ENCODE peak calls at places on chromosomes 1 and 21, in four cellular contexts. One of them, this sample, is unnamed.

GRCh38 chr1:197466813-197467212 is 198.8 kb downstream of the CRB1 start:
- DNase-seq in esophagus muscularis mucosa: no peak
- DNase-seq in A549: no peak
- DNase-seq in suprapubic skin: no peak
- DNase-seq in this sample: no peak

GRCh38 chr1:56715161-56715560 is 70.0 kb downstream of the PRKAA2 start:
- DNase-seq in esophagus muscularis mucosa: no peak
- DNase-seq in A549: no peak
- DNase-seq in suprapubic skin: no peak
- DNase-seq in this sample: no peak

GRCh38 chr1:78003882-78004718 is 639 bp upstream of the DNAJB4 start:
- DNase-seq in esophagus muscularis mucosa: no peak
- DNase-seq in A549: peak
- DNase-seq in suprapubic skin: no peak
- DNase-seq in this sample: peak

GRCh38 chr1:65687435-65688214 is 105.1 kb upstream of the PDE4B start:
- DNase-seq in esophagus muscularis mucosa: peak
- DNase-seq in A549: peak
- DNase-seq in suprapubic skin: peak
- DNase-seq in this sample: peak

GRCh38 chr21:45306832-45307571 is 19.3 kb upstream of the POFUT2 start:
- DNase-seq in esophagus muscularis mucosa: no peak
- DNase-seq in A549: no peak
- DNase-seq in suprapubic skin: peak
- DNase-seq in this sample: peak

GRCh38 chr1:34757386-34757785 is 2.2 kb upstream of the GJB4 start:
- DNase-seq in esophagus muscularis mucosa: no peak
- DNase-seq in A549: no peak
- DNase-seq in suprapubic skin: no peak
- DNase-seq in this sample: no peak

GRCh38 chr1:194268839-194269238 is 1082.4 kb upstream of the B3GALT2 start:
- DNase-seq in esophagus muscularis mucosa: no peak
- DNase-seq in A549: no peak
- DNase-seq in suprapubic skin: no peak
- DNase-seq in this sample: no peak

GRCh38 chr1:182217071-182217470 is 155.6 kb upstream of the ZNF648 start:
- DNase-seq in esophagus muscularis mucosa: no peak
- DNase-seq in A549: no peak
- DNase-seq in suprapubic skin: no peak
- DNase-seq in this sample: no peak

GRCh38 chr1:172885976-172886375 is 164.8 kb downstream of the TNFSF18 start:
- DNase-seq in esophagus muscularis mucosa: no peak
- DNase-seq in A549: no peak
- DNase-seq in suprapubic skin: no peak
- DNase-seq in this sample: no peak

GRCh38 chr1:87131809-87132663 is 196.6 kb upstream of the LMO4 start:
- DNase-seq in esophagus muscularis mucosa: no peak
- DNase-seq in A549: peak
- DNase-seq in suprapubic skin: peak
- DNase-seq in this sample: peak

GRCh38 chr1:9289090-9289534 is 3.6 kb upstream of the SPSB1 start:
- DNase-seq in esophagus muscularis mucosa: no peak
- DNase-seq in A549: no peak
- DNase-seq in suprapubic skin: no peak
- DNase-seq in this sample: peak

GRCh38 chr1:48870596-48870995 is 93.9 kb upstream of the BEND5 start:
- DNase-seq in esophagus muscularis mucosa: no peak
- DNase-seq in A549: no peak
- DNase-seq in suprapubic skin: no peak
- DNase-seq in this sample: no peak

GRCh38 chr1:17567582-17567981 is 28.1 kb downstream of the ARHGEF10L start:
- DNase-seq in esophagus muscularis mucosa: no peak
- DNase-seq in A549: no peak
- DNase-seq in suprapubic skin: no peak
- DNase-seq in this sample: peak

GRCh38 chr1:58896211-58897183 is 112.7 kb upstream of the JUN start:
- DNase-seq in esophagus muscularis mucosa: no peak
- DNase-seq in A549: no peak
- DNase-seq in suprapubic skin: peak
- DNase-seq in this sample: no peak

GRCh38 chr1:16173447-16174260 is 17.8 kb upstream of the EPHA2 start:
- DNase-seq in esophagus muscularis mucosa: no peak
- DNase-seq in A549: no peak
- DNase-seq in suprapubic skin: no peak
- DNase-seq in this sample: peak

GRCh38 chr1:243256590-243256989 is 749 bp downstream of the SDCCAG8 start:
- DNase-seq in esophagus muscularis mucosa: no peak
- DNase-seq in A549: no peak
- DNase-seq in suprapubic skin: no peak
- DNase-seq in this sample: no peak

GRCh38 chr1:99728494-99729235 is 37.8 kb downstream of the FRRS1 start:
- DNase-seq in esophagus muscularis mucosa: no peak
- DNase-seq in A549: peak
- DNase-seq in suprapubic skin: no peak
- DNase-seq in this sample: no peak

GRCh38 chr1:208118306-208118705 is 125.9 kb downstream of the PLXNA2 start:
- DNase-seq in esophagus muscularis mucosa: no peak
- DNase-seq in A549: no peak
- DNase-seq in suprapubic skin: no peak
- DNase-seq in this sample: no peak

GRCh38 chr1:161801955-161802354 is 35.8 kb downstream of the ATF6 start:
- DNase-seq in esophagus muscularis mucosa: no peak
- DNase-seq in A549: no peak
- DNase-seq in suprapubic skin: no peak
- DNase-seq in this sample: no peak

GRCh38 chr1:155009221-155009711 is 6.7 kb downstream of the ZBTB7B start:
- DNase-seq in esophagus muscularis mucosa: no peak
- DNase-seq in A549: no peak
- DNase-seq in suprapubic skin: no peak
- DNase-seq in this sample: no peak

GRCh38 chr1:222167111-222167510 is 380.8 kb downstream of the HHIPL2 start:
- DNase-seq in esophagus muscularis mucosa: no peak
- DNase-seq in A549: peak
- DNase-seq in suprapubic skin: no peak
- DNase-seq in this sample: no peak

GRCh38 chr1:167627615-167627864 is 2.5 kb upstream of the RCSD1 start:
- DNase-seq in esophagus muscularis mucosa: no peak
- DNase-seq in A549: no peak
- DNase-seq in suprapubic skin: no peak
- DNase-seq in this sample: no peak

GRCh38 chr1:228445867-228446584 is 29.4 kb upstream of the TRIM17 start:
- DNase-seq in esophagus muscularis mucosa: no peak
- DNase-seq in A549: peak
- DNase-seq in suprapubic skin: no peak
- DNase-seq in this sample: no peak

GRCh38 chr1:50970927-50971582 is 1.0 kb downstream of the CDKN2C start:
- DNase-seq in esophagus muscularis mucosa: no peak
- DNase-seq in A549: no peak
- DNase-seq in suprapubic skin: no peak
- DNase-seq in this sample: no peak

GRCh38 chr1:210236840-210237409 is 4.3 kb downstream of the SERTAD4 start:
- DNase-seq in esophagus muscularis mucosa: no peak
- DNase-seq in A549: no peak
- DNase-seq in suprapubic skin: peak
- DNase-seq in this sample: peak

GRCh38 chr21:44294391-44295162 is 5.3 kb upstream of the PFKL start:
- DNase-seq in esophagus muscularis mucosa: no peak
- DNase-seq in A549: no peak
- DNase-seq in suprapubic skin: no peak
- DNase-seq in this sample: peak

GRCh38 chr1:58785424-58786058 is 1.7 kb upstream of the JUN start:
- DNase-seq in esophagus muscularis mucosa: no peak
- DNase-seq in A549: peak
- DNase-seq in suprapubic skin: peak
- DNase-seq in this sample: peak

GRCh38 chr1:222926566-222926965 is 111.7 kb downstream of the DISP1 start:
- DNase-seq in esophagus muscularis mucosa: no peak
- DNase-seq in A549: no peak
- DNase-seq in suprapubic skin: no peak
- DNase-seq in this sample: no peak

GRCh38 chr1:208267896-208268295 is 23.7 kb upstream of the PLXNA2 start:
- DNase-seq in esophagus muscularis mucosa: no peak
- DNase-seq in A549: no peak
- DNase-seq in suprapubic skin: no peak
- DNase-seq in this sample: no peak

GRCh38 chr21:38806942-38807284 is 1.2 kb downstream of the ETS2 start:
- DNase-seq in esophagus muscularis mucosa: no peak
- DNase-seq in A549: no peak
- DNase-seq in suprapubic skin: no peak
- DNase-seq in this sample: no peak

GRCh38 chr1:207321790-207322530 is 482 bp downstream of the CD55 start:
- DNase-seq in esophagus muscularis mucosa: no peak
- DNase-seq in A549: no peak
- DNase-seq in suprapubic skin: no peak
- DNase-seq in this sample: no peak

DNA sequence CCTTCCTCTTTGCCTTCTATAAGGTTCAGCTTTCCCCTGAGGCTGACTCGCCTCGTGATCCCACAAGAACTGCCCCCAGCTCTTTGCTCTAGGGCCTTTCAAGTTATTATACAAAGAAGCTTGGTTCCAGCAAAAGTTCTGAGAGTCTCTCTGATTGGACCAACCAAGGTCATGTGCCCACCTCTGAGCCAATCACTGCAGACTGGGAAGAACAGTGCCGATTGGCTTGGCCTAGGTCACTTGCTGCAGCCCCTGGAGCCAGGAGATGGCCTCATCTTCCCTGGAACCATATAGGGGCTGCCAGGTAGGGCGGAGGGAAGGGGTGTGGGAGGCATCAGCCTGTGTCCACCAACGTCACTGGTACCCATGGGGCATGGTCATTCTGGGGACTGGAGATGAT is 22.8 kb downstream of the TAS1R2 start:
- DNase-seq in esophagus muscularis mucosa: no peak
- DNase-seq in A549: peak
- DNase-seq in suprapubic skin: no peak
- DNase-seq in this sample: no peak
- TF ChIP-seq EP300 in esophagus muscularis mucosa: no peak
- TF ChIP-seq EP300 in A549: no peak
- TF ChIP-seq EP300 in suprapubic skin: no peak
- TF ChIP-seq EP300 in this sample: no peak

DNA sequence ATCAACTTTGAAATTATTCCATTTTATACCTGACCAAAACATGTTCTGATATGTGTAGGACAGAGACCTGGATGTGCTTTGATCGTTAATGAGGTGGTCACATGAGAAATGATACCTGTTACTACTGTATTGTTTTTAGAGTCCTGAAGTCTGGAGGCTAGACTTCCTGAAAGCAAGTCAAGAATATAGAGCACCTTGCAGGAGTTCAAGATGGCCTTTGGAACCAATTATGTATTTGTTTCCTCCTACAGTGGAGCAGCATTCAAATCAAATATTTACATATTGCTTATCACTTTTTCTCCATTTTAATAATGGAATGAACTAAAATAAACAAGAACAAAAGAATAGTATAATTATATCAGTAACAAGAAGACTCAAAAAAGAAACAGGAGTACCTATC is 82.7 kb upstream of the TENT5C start:
- DNase-seq in esophagus muscularis mucosa: no peak
- DNase-seq in A549: no peak
- DNase-seq in suprapubic skin: no peak
- DNase-seq in this sample: no peak
- TF ChIP-seq EP300 in esophagus muscularis mucosa: no peak
- TF ChIP-seq EP300 in A549: no peak
- TF ChIP-seq EP300 in suprapubic skin: no peak
- TF ChIP-seq EP300 in this sample: no peak

DNA sequence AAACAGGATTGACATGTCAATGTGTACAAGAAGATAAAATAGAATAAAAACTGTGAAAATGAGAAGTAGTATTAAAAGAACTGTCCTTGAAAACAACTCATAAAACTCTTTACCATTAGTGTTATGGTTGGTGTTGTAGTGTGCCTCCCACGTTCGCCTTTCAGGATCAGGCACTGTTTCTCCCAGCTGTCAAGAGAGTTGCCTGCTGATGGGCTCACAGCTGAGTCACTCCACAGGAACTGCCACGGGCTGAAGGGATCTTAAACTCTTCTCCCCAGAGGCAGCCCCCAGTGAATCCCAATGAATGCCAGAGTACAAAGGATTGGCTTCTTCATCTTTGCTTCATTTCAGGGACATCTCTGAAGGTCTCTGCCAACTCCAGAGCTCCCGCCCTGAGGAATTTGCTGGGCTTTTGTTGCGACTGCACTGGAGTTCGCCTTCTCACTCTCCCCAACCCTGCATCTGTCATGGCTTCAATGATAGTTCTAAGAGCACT is 119.6 kb downstream of the ADGRL2 start:
- DNase-seq in esophagus muscularis mucosa: no peak
- DNase-seq in A549: no peak
- DNase-seq in suprapubic skin: no peak
- DNase-seq in this sample: peak
- TF ChIP-seq EP300 in esophagus muscularis mucosa: no peak
- TF ChIP-seq EP300 in A549: no peak
- TF ChIP-seq EP300 in suprapubic skin: no peak
- TF ChIP-seq EP300 in this sample: no peak

GRCh38 chr1:43763497-43763973 is 56.2 kb downstream of the ST3GAL3 start:
- DNase-seq in esophagus muscularis mucosa: peak
- DNase-seq in A549: peak
- DNase-seq in suprapubic skin: peak
- DNase-seq in this sample: peak
- TF ChIP-seq EP300 in esophagus muscularis mucosa: no peak
- TF ChIP-seq EP300 in A549: no peak
- TF ChIP-seq EP300 in suprapubic skin: no peak
- TF ChIP-seq EP300 in this sample: no peak

GRCh38 chr1:218674280-218674773 is 329.2 kb downstream of the TGFB2 start:
- DNase-seq in esophagus muscularis mucosa: no peak
- DNase-seq in A549: peak
- DNase-seq in suprapubic skin: no peak
- DNase-seq in this sample: peak
- TF ChIP-seq EP300 in esophagus muscularis mucosa: no peak
- TF ChIP-seq EP300 in A549: peak
- TF ChIP-seq EP300 in suprapubic skin: no peak
- TF ChIP-seq EP300 in this sample: no peak

GRCh38 chr1:52552505-52553371 is at the start of gene TUT4:
- DNase-seq in esophagus muscularis mucosa: peak
- DNase-seq in A549: peak
- DNase-seq in suprapubic skin: peak
- DNase-seq in this sample: peak
- TF ChIP-seq EP300 in esophagus muscularis mucosa: no peak
- TF ChIP-seq EP300 in A549: no peak
- TF ChIP-seq EP300 in suprapubic skin: no peak
- TF ChIP-seq EP300 in this sample: no peak

GRCh38 chr1:33459766-33460543 is 12.5 kb upstream of the ZSCAN20 start:
- DNase-seq in esophagus muscularis mucosa: no peak
- DNase-seq in A549: no peak
- DNase-seq in suprapubic skin: no peak
- DNase-seq in this sample: no peak

GRCh38 chr1:33460947-33461629 is 11.4 kb upstream of the ZSCAN20 start:
- DNase-seq in esophagus muscularis mucosa: no peak
- DNase-seq in A549: no peak
- DNase-seq in suprapubic skin: no peak
- DNase-seq in this sample: no peak

GRCh38 chr1:33456302-33456886 is 16.1 kb upstream of the ZSCAN20 start:
- DNase-seq in esophagus muscularis mucosa: no peak
- DNase-seq in A549: no peak
- DNase-seq in suprapubic skin: no peak
- DNase-seq in this sample: peak

GRCh38 chr1:33454646-33455282 is 17.7 kb upstream of the ZSCAN20 start:
- DNase-seq in esophagus muscularis mucosa: no peak
- DNase-seq in A549: no peak
- DNase-seq in suprapubic skin: no peak
- DNase-seq in this sample: no peak

GRCh38 chr1:33455537-33456301 is 16.7 kb upstream of the ZSCAN20 start:
- DNase-seq in esophagus muscularis mucosa: no peak
- DNase-seq in A549: peak
- DNase-seq in suprapubic skin: no peak
- DNase-seq in this sample: no peak
- TF ChIP-seq EP300 in esophagus muscularis mucosa: no peak
- TF ChIP-seq EP300 in A549: no peak
- TF ChIP-seq EP300 in suprapubic skin: no peak
- TF ChIP-seq EP300 in this sample: no peak

This sample was measured in ovary.